ENCODE peak calls at places on chromosomes 2 and 18, in nine cellular contexts. S is right cardiac atrium; V is uterus; W is dorsolateral prefrontal cortex; I is adipocyte; L is GM23248; R is bronchial epithelial cell; N is effector memory CD4-positive, alpha-beta T cell; K is endothelial cell of umbilical vein. D is an unnamed sample.

GRCh38 chr18:36187826-36188721 is 777 bp downstream of the MOCOS start:
- DNase-seq in R (peak; percentile 49), N (no peak), L (peak; percentile 91), I (peak; percentile 25), K (no peak), S (peak; percentile 53), W (no peak), V (peak; percentile 25), D (no peak)

GRCh38 chr2:213848631-213849030 is 562.2 kb upstream of the VWC2L start:
- DNase-seq in S (no peak), I (peak; percentile 86), V (no peak), L (no peak), N (no peak), R (peak; percentile 48), W (no peak), K (no peak), D (peak; percentile 63)

GRCh38 chr2:99867690-99868089 is 274.7 kb downstream of the AFF3 start:
- DNase-seq in R (peak; percentile 42), V (no peak), W (no peak), K (peak; percentile 73), L (no peak), I (no peak), N (no peak), S (no peak), D (no peak)

GRCh38 chr18:65752625-65753325 is 2.0 kb downstream of the CDH7 start:
- DNase-seq in W (no peak), N (no peak), V (no peak), S (no peak), I (no peak), R (no peak), L (no peak), K (no peak), D (no peak)

GRCh38 chr2:58796239-58796638 is 555.1 kb upstream of the FANCL start:
- DNase-seq in V (no peak), I (no peak), N (no peak), K (no peak), W (no peak), R (no peak), S (no peak), L (no peak), D (peak; percentile 1)

GRCh38 chr2:169839954-169840746 is 12.9 kb downstream of the UBR3 start:
- DNase-seq in V (no peak), L (no peak), S (no peak), R (no peak), W (no peak), N (no peak), K (peak; percentile 15), I (no peak), D (no peak)

GRCh38 chr2:75612862-75613243 is 33.7 kb upstream of the MRPL19 start:
- DNase-seq in K (no peak), W (no peak), R (no peak), V (no peak), L (no peak), I (no peak), N (no peak), S (no peak), D (no peak)

GRCh38 chr18:62948788-62949187 is 233.4 kb downstream of the PHLPP1 start:
- DNase-seq in N (no peak), K (no peak), R (no peak), L (no peak), V (no peak), I (no peak), S (no peak), W (no peak), D (no peak)

GRCh38 chr2:11406492-11407381 is 59.2 kb downstream of the E2F6 start:
- DNase-seq in K (no peak), S (peak; percentile 77), R (peak; percentile 54), L (peak; percentile 60), I (peak; percentile 83), V (peak; percentile 75), N (no peak), W (peak; percentile 77), D (no peak)

GRCh38 chr2:9498210-9498609 is 23.9 kb downstream of the IAH1 start:
- DNase-seq in R (no peak), W (no peak), V (no peak), N (no peak), I (peak; percentile 19), K (peak; percentile 71), L (peak; percentile 43), S (no peak), D (no peak)

GRCh38 chr2:39737661-39738060 is 41.4 kb downstream of the THUMPD2 start:
- DNase-seq in W (peak; percentile 70), V (peak; percentile 31), N (no peak), S (peak; percentile 42), K (no peak), L (peak; percentile 23), R (peak; percentile 27), I (peak; percentile 82), D (peak; percentile 48)

GRCh38 chr2:213723707-213724106 is 439.4 kb downstream of the SPAG16 start:
- DNase-seq in L (no peak), W (no peak), V (no peak), S (no peak), N (no peak), I (peak; percentile 2), R (no peak), K (no peak), D (no peak)

GRCh38 chr2:181471227-181471626 is 14.0 kb downstream of the ITGA4 start:
- DNase-seq in I (no peak), N (no peak), R (peak; percentile 20), W (no peak), L (peak; percentile 21), S (no peak), V (no peak), K (no peak), D (no peak)

GRCh38 chr2:39260087-39260486 is 16.3 kb upstream of the CDKL4 start:
- DNase-seq in S (no peak), V (no peak), I (no peak), L (no peak), R (no peak), W (no peak), K (no peak), N (no peak), D (no peak)

GRCh38 chr2:23312996-23313606 is 71.9 kb upstream of the KLHL29 start:
- DNase-seq in K (peak; percentile 55), S (no peak), W (no peak), L (no peak), V (no peak), R (no peak), N (no peak), I (no peak), D (no peak)

GRCh38 chr2:139386401-139386800 is 606.2 kb upstream of the NXPH2 start:
- DNase-seq in K (no peak), V (no peak), N (no peak), R (peak; percentile 26), L (no peak), I (no peak), W (no peak), S (no peak), D (no peak)

GRCh38 chr2:237866119-237866621 is 6.7 kb downstream of the RAMP1 start:
- DNase-seq in S (no peak), V (no peak), W (no peak), R (peak; percentile 38), L (peak; percentile 72), K (peak; percentile 10), N (no peak), I (peak; percentile 81), D (no peak)

GRCh38 chr2:33168973-33169372 is 222.2 kb downstream of the LTBP1 start:
- DNase-seq in R (no peak), W (no peak), L (no peak), S (no peak), I (no peak), N (no peak), V (no peak), K (no peak), D (no peak)

GRCh38 chr2:113876503-113877387 is 13.1 kb upstream of the ACTR3 start:
- DNase-seq in R (peak; percentile 92), V (no peak), W (no peak), S (peak; percentile 48), L (no peak), K (no peak), I (no peak), N (peak; percentile 42), D (peak; percentile 53)

DNA sequence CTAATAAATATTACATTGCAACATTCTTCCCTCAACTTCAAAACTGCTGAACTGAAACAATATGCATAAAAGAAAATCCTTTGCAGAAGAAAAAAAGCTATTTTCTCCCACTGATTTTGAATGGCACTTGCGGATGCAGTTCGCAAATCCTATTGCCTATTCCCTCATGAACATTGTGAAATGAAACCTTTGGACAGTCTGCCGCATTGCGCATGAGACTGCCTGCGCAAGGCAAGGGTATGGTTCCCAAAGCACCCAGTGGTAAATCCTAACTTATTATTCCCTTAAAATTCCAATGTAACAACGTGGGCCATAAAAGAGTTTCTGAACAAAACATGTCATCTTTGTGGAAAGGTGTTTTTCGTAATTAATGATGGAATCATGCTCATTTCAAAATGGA is 8.4 kb downstream of the HOXD8 start:
- DNase-seq in W (no peak), S (no peak), K (peak; percentile 64), N (no peak), I (no peak), R (no peak), L (peak; percentile 72), V (peak; percentile 36), D (no peak)
- H3K4me3 ChIP-seq in W (no peak overlapping the region), S (no peak overlapping the region), K (peak overlapping the region; percentile 73), N (no peak overlapping the region), I (peak overlapping the region; percentile 86), R (no peak overlapping the region), L (peak overlapping the region; percentile 85), V (peak overlapping the region; percentile 85), D (no peak overlapping the region)

DNA sequence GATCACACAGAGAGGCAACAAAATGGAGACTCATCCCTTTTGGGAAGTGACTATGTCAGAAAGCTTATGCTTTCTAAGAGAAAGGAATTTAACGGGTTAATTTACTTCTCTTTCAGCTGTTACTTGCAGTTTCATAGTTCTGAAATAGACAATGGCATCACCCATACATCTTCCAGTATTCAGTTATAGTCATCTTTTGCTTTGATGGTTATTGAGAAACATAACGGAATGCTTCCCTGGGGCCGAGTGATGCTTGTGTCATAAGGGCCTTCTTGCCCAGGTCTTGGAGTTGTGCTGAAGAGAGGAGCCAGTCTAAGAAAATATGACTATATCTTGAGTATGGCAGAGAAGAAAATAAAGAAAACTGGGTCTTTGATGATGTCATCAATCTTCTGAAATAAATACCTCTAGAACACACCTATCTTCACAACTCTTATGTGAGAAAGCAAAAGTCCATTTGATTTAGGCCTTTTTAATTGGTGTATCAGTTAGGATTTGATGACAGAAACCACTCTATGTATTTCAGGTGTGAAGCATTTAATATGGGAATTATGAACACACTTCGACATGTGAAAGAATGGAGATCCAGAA is 328.2 kb downstream of the LRRTM4 start:
- DNase-seq in N (no peak), S (no peak), R (no peak), V (no peak), K (no peak), L (no peak), I (no peak), W (no peak), D (no peak)
- H3K4me3 ChIP-seq in N (no peak overlapping the region), S (no peak overlapping the region), R (no peak overlapping the region), V (no peak overlapping the region), K (no peak overlapping the region), L (no peak overlapping the region), I (no peak overlapping the region), W (no peak overlapping the region), D (no peak overlapping the region)

GRCh38 chr2:157247068-157247407 is 10.5 kb upstream of the GALNT5 start:
- DNase-seq in R (no peak), V (no peak), K (no peak), I (no peak), W (no peak), L (no peak), S (no peak), N (no peak), D (no peak)
- H3K4me3 ChIP-seq in R (no peak overlapping the region), V (no peak overlapping the region), K (no peak overlapping the region), I (peak overlapping the region; percentile 10), W (no peak overlapping the region), L (peak overlapping the region; percentile 12), S (no peak overlapping the region), N (no peak overlapping the region), D (no peak overlapping the region)

GRCh38 chr2:241037498-241037897 is 39.1 kb downstream of the SNED1 start:
- DNase-seq in K (no peak), L (no peak), N (no peak), I (no peak), W (no peak), S (no peak), V (no peak), R (no peak), D (no peak)
- H3K4me3 ChIP-seq in K (no peak overlapping the region), L (no peak overlapping the region), N (peak overlapping the region; percentile 53), I (no peak overlapping the region), W (no peak overlapping the region), S (no peak overlapping the region), V (no peak overlapping the region), R (no peak overlapping the region), D (no peak overlapping the region)